ENCODE peak calls at places on chromosomes 6 and 20, in five cellular contexts. One of them, this sample, is unnamed.

GRCh38 chr6:27775796-27776184 is 136.4 kb downstream of the OR2B2 start:
- DNase-seq in K562: no peak
- DNase-seq in IMR-90: no peak
- DNase-seq in colonic mucosa: peak; percentile 53
- DNase-seq in mammary epithelial cell: peak; percentile 34
- DNase-seq in this sample: no peak

GRCh38 chr6:145147981-145148380 is 587.3 kb downstream of the EPM2A start:
- DNase-seq in K562: no peak
- DNase-seq in colonic mucosa: no peak
- DNase-seq in mammary epithelial cell: no peak
- DNase-seq in IMR-90: no peak
- DNase-seq in this sample: no peak

GRCh38 chr6:86856937-86857563 is 80.3 kb upstream of the HTR1E start:
- DNase-seq in mammary epithelial cell: peak; percentile 33
- DNase-seq in colonic mucosa: peak; percentile 30
- DNase-seq in K562: peak; percentile 40
- DNase-seq in IMR-90: peak; percentile 28
- DNase-seq in this sample: peak; percentile 2

GRCh38 chr6:140101367-140101766 is 726.9 kb upstream of the CITED2 start:
- DNase-seq in mammary epithelial cell: no peak
- DNase-seq in IMR-90: peak; percentile 11
- DNase-seq in K562: no peak
- DNase-seq in colonic mucosa: no peak
- DNase-seq in this sample: no peak

GRCh38 chr20:5657190-5657872 is 92.9 kb upstream of the SHLD1 start:
- DNase-seq in mammary epithelial cell: peak; percentile 98
- DNase-seq in IMR-90: peak; percentile 99
- DNase-seq in colonic mucosa: peak; percentile 47
- DNase-seq in K562: no peak
- DNase-seq in this sample: no peak

GRCh38 chr6:87407531-87407895 is 259 bp upstream of the CFAP206 start:
- DNase-seq in K562: no peak
- DNase-seq in mammary epithelial cell: no peak
- DNase-seq in IMR-90: peak; percentile 41
- DNase-seq in colonic mucosa: no peak
- DNase-seq in this sample: no peak

GRCh38 chr20:38355161-38356012 is 9.1 kb downstream of the LBP start:
- DNase-seq in K562: no peak
- DNase-seq in mammary epithelial cell: no peak
- DNase-seq in colonic mucosa: no peak
- DNase-seq in IMR-90: no peak
- DNase-seq in this sample: no peak

GRCh38 chr6:103783344-103783743 is 1076.4 kb downstream of the HACE1 start:
- DNase-seq in colonic mucosa: no peak
- DNase-seq in K562: no peak
- DNase-seq in IMR-90: no peak
- DNase-seq in mammary epithelial cell: no peak
- DNase-seq in this sample: no peak

GRCh38 chr6:47414517-47415167 is 62.9 kb upstream of the CD2AP start:
- DNase-seq in mammary epithelial cell: peak; percentile 50
- DNase-seq in K562: peak; percentile 53
- DNase-seq in IMR-90: peak; percentile 48
- DNase-seq in colonic mucosa: no peak
- DNase-seq in this sample: peak; percentile 28

GRCh38 chr6:137395316-137395715 is 98.9 kb downstream of the OLIG3 start:
- DNase-seq in IMR-90: no peak
- DNase-seq in colonic mucosa: no peak
- DNase-seq in mammary epithelial cell: no peak
- DNase-seq in K562: no peak
- DNase-seq in this sample: no peak

GRCh38 chr6:91879346-91879995 is 1292.6 kb upstream of the MAP3K7 start:
- DNase-seq in mammary epithelial cell: no peak
- DNase-seq in K562: no peak
- DNase-seq in colonic mucosa: no peak
- DNase-seq in IMR-90: no peak
- DNase-seq in this sample: no peak

GRCh38 chr6:140073456-140073855 is 699.0 kb upstream of the CITED2 start:
- DNase-seq in IMR-90: peak; percentile 80
- DNase-seq in K562: no peak
- DNase-seq in colonic mucosa: no peak
- DNase-seq in mammary epithelial cell: peak; percentile 19
- DNase-seq in this sample: no peak

GRCh38 chr6:158347335-158347734 is 35.1 kb downstream of the TULP4 start:
- DNase-seq in IMR-90: no peak
- DNase-seq in colonic mucosa: no peak
- DNase-seq in K562: no peak
- DNase-seq in mammary epithelial cell: no peak
- DNase-seq in this sample: no peak

GRCh38 chr6:20700375-20700774 is 166.1 kb downstream of the CDKAL1 start:
- DNase-seq in IMR-90: no peak
- DNase-seq in colonic mucosa: no peak
- DNase-seq in K562: no peak
- DNase-seq in mammary epithelial cell: peak; percentile 52
- DNase-seq in this sample: no peak

GRCh38 chr20:17586250-17586649 is 16.4 kb downstream of the DSTN start:
- DNase-seq in colonic mucosa: no peak
- DNase-seq in mammary epithelial cell: no peak
- DNase-seq in K562: no peak
- DNase-seq in IMR-90: no peak
- DNase-seq in this sample: no peak

GRCh38 chr20:38730989-38731737 is 6.9 kb downstream of the SLC32A1 start:
- DNase-seq in K562: peak; percentile 83
- DNase-seq in mammary epithelial cell: peak; percentile 53
- DNase-seq in colonic mucosa: peak; percentile 66
- DNase-seq in IMR-90: peak; percentile 31
- DNase-seq in this sample: peak; percentile 70

GRCh38 chr20:42594659-42595058 is 595.0 kb downstream of the PTPRT start:
- DNase-seq in mammary epithelial cell: no peak
- DNase-seq in K562: no peak
- DNase-seq in IMR-90: no peak
- DNase-seq in colonic mucosa: no peak
- DNase-seq in this sample: no peak

GRCh38 chr20:19934792-19935491 is 82.2 kb upstream of the NAA20 start:
- DNase-seq in IMR-90: no peak
- DNase-seq in K562: no peak
- DNase-seq in colonic mucosa: peak; percentile 89
- DNase-seq in mammary epithelial cell: peak; percentile 88
- DNase-seq in this sample: no peak

GRCh38 chr6:129859524-129859923 is 1.6 kb downstream of the TMEM244 start:
- DNase-seq in mammary epithelial cell: no peak
- DNase-seq in IMR-90: peak; percentile 54
- DNase-seq in K562: no peak
- DNase-seq in colonic mucosa: no peak
- DNase-seq in this sample: no peak

GRCh38 chr6:151060096-151060741 is 179.5 kb upstream of the AKAP12 start:
- DNase-seq in IMR-90: peak; percentile 96
- DNase-seq in K562: no peak
- DNase-seq in mammary epithelial cell: peak; percentile 95
- DNase-seq in colonic mucosa: peak; percentile 12
- DNase-seq in this sample: no peak

GRCh38 chr6:83868639-83869038 is 9.2 kb downstream of the CYB5R4 start:
- DNase-seq in IMR-90: peak; percentile 77
- DNase-seq in colonic mucosa: no peak
- DNase-seq in K562: no peak
- DNase-seq in mammary epithelial cell: peak; percentile 82
- DNase-seq in this sample: no peak

GRCh38 chr20:53975761-53976160 is 94.6 kb downstream of the BCAS1 start:
- DNase-seq in K562: no peak
- DNase-seq in colonic mucosa: no peak
- DNase-seq in mammary epithelial cell: no peak
- DNase-seq in IMR-90: no peak
- DNase-seq in this sample: no peak
- H3K27ac ChIP-seq in K562: no peak overlapping the region
- H3K27ac ChIP-seq in colonic mucosa: no peak overlapping the region
- H3K27ac ChIP-seq in mammary epithelial cell: no peak overlapping the region
- H3K27ac ChIP-seq in IMR-90: no peak overlapping the region
- H3K27ac ChIP-seq in this sample: no peak overlapping the region

DNA sequence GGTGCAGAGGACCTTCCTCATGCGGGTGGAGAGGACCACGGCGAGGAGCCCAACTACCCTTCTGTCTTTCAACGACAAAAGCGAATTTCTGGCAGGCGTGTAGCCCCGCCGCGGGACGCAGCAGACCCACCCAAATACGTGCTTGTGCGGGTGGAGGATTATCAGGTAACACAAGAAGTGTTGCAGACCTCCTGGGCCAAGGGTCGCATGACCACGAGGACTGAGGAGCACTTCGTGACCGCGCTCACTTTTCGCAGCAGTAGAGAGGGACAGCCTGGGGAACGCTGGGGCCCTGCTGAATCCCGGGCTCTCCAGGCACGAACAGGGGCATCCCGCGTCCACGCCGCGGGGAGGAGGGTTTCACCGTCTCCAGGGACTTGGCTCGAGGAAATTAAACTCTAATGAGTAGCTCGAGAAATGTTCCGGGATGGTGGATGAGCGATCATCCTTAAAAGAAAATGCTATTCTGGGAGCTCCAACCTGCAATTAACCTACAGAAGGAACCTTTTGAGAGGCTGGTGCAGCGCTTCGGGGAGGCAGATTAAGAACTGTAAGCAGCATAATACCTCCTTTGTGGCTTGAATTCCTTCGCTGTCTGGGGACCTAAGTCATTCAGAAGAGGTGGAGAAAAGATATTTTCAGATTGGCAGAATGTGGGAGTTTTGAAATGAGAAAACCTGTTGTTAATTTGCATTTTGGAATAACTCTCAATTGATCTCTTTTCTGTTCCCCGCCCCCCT is 828 bp downstream of the C6orf141 start:
- DNase-seq in IMR-90: no peak
- DNase-seq in colonic mucosa: peak; percentile 43
- DNase-seq in mammary epithelial cell: no peak
- DNase-seq in K562: no peak
- DNase-seq in this sample: no peak
- H3K27ac ChIP-seq in IMR-90: no peak overlapping the region
- H3K27ac ChIP-seq in colonic mucosa: peak overlapping the region; percentile 39
- H3K27ac ChIP-seq in mammary epithelial cell: peak overlapping the region; percentile 69
- H3K27ac ChIP-seq in K562: no peak overlapping the region
- H3K27ac ChIP-seq in this sample: no peak overlapping the region

DNA sequence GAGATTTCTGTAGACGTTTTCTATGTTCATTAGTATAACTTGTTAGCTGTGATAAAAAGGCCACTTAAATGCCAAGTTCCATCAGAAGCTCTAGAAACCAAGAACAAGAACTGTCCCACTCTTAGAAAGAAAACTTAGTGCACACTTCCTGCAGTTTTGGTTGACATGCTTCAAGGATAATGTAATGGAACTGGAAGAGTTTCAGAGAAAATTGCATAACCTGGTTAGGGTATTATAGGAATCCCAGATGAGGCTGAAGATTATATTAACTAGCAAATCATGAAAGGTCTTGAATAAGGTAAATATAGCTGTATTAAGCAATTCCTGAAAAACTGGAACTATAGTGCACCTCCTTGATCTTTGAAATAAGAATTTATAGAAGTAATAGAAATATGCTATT is 1.8 kb upstream of the PHACTR2 start:
- DNase-seq in mammary epithelial cell: no peak
- DNase-seq in K562: no peak
- DNase-seq in IMR-90: peak; percentile 56
- DNase-seq in colonic mucosa: no peak
- DNase-seq in this sample: no peak
- H3K27ac ChIP-seq in mammary epithelial cell: peak overlapping the region; percentile 31
- H3K27ac ChIP-seq in K562: no peak overlapping the region
- H3K27ac ChIP-seq in IMR-90: no peak overlapping the region
- H3K27ac ChIP-seq in colonic mucosa: no peak overlapping the region
- H3K27ac ChIP-seq in this sample: no peak overlapping the region

DNA sequence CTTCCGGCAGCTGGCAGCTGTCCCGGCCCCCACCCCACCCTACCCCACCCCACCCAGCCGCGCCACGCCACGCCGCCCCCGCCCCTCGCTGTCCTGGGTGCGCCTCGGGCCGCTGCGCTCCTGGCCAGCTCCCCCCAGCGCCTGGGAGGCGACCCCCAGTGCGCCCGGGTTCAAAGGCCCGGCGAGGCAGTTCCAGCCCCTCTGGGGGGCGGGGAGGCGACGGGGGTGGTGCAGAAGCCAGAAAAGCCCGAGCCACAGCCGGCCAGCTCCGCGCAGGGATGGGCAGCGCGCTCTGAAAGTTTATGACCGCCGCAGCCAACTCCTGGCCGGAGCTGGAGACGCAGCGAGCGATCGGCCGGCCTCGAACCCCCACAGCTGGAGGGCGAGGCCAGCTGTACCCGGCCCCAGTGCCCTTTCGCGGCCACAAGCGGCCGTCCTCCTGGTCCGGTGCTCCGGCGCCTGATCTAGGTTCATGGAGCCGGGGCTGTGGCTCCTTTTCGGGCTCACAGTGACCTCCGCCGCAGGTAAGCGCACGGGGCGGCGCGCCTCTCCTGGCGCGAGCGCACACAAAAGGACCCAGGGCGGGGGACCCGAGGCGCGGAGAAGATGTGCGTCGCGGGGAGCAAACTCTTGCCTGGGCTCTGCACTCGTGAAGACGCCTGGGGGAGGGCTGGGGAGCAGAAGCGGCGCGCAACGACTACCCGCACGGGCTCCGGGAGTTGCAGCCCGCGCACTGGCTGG is at the start of gene EDN3:
- DNase-seq in mammary epithelial cell: peak; percentile 6
- DNase-seq in IMR-90: no peak
- DNase-seq in K562: no peak
- DNase-seq in colonic mucosa: peak; percentile 45
- DNase-seq in this sample: no peak
- H3K27ac ChIP-seq in mammary epithelial cell: no peak within 1 kb of the TSS
- H3K27ac ChIP-seq in IMR-90: no peak within 1 kb of the TSS
- H3K27ac ChIP-seq in K562: no peak within 1 kb of the TSS
- H3K27ac ChIP-seq in colonic mucosa: peak within 1 kb of the TSS; percentile 69
- H3K27ac ChIP-seq in this sample: no peak within 1 kb of the TSS

GRCh38 chr20:31879143-31879987 is 8.9 kb downstream of the TTLL9 start:
- DNase-seq in mammary epithelial cell: peak; percentile 91
- DNase-seq in colonic mucosa: peak; percentile 91
- DNase-seq in IMR-90: peak; percentile 92
- DNase-seq in K562: peak; percentile 97
- DNase-seq in this sample: peak; percentile 64
- H3K27ac ChIP-seq in mammary epithelial cell: peak overlapping the region; percentile 64
- H3K27ac ChIP-seq in colonic mucosa: peak overlapping the region; percentile 56
- H3K27ac ChIP-seq in IMR-90: peak overlapping the region; percentile 34
- H3K27ac ChIP-seq in K562: no peak overlapping the region
- H3K27ac ChIP-seq in this sample: peak overlapping the region; percentile 27

DNA sequence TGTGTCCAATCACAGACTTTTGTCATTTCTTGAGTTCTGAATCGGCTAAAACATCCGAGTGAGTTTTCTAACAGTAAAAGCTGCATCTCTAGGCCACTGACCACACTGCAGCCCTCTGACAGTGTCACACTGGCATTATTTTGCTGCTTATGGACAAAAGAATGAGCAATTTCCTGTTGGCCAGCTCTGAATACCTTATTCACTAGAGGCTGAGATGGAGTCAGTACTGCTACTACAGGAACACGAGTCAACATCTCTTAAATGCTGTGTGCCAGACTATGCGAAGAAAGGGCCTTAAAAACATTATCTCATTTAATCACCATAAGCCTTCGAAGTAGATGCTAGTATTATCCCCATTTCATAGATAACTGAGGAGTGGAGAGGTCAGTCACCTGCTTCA is 42.5 kb upstream of the IPCEF1 start:
- DNase-seq in mammary epithelial cell: peak; percentile 23
- DNase-seq in IMR-90: peak; percentile 76
- DNase-seq in K562: no peak
- DNase-seq in colonic mucosa: no peak
- DNase-seq in this sample: no peak
- H3K27ac ChIP-seq in mammary epithelial cell: no peak overlapping the region
- H3K27ac ChIP-seq in IMR-90: no peak overlapping the region
- H3K27ac ChIP-seq in K562: no peak overlapping the region
- H3K27ac ChIP-seq in colonic mucosa: no peak overlapping the region
- H3K27ac ChIP-seq in this sample: no peak overlapping the region

GRCh38 chr6:3894535-3895302 is 45.5 kb downstream of the FAM50B start:
- DNase-seq in K562: no peak
- DNase-seq in colonic mucosa: no peak
- DNase-seq in IMR-90: no peak
- DNase-seq in mammary epithelial cell: no peak
- DNase-seq in this sample: no peak
- H3K27ac ChIP-seq in K562: no peak overlapping the region
- H3K27ac ChIP-seq in colonic mucosa: no peak overlapping the region
- H3K27ac ChIP-seq in IMR-90: no peak overlapping the region
- H3K27ac ChIP-seq in mammary epithelial cell: no peak overlapping the region
- H3K27ac ChIP-seq in this sample: no peak overlapping the region

GRCh38 chr20:33653900-33654596 is 8.1 kb upstream of the C20orf144 start:
- DNase-seq in mammary epithelial cell: peak; percentile 34
- DNase-seq in IMR-90: no peak
- DNase-seq in K562: no peak
- DNase-seq in colonic mucosa: peak; percentile 94
- DNase-seq in this sample: no peak
- H3K27ac ChIP-seq in mammary epithelial cell: no peak overlapping the region
- H3K27ac ChIP-seq in IMR-90: no peak overlapping the region
- H3K27ac ChIP-seq in K562: no peak overlapping the region
- H3K27ac ChIP-seq in colonic mucosa: peak overlapping the region; percentile 23
- H3K27ac ChIP-seq in this sample: no peak overlapping the region

This sample was measured in naive thymus-derived CD4-positive, alpha-beta T cell.